ENCODE peak calls at places on chromosomes 16 and 17, in seven cellular contexts. J, O, D, C, B, M and W are unnamed samples.

GRCh38 chr16:87560428-87561199 is 41.7 kb upstream of the JPH3 start:
- DNase-seq in J (no peak), D (no peak), O (no peak), M (peak; percentile 19), B (no peak), C (no peak), W (no peak)

GRCh38 chr16:78985736-78986605 is 614.6 kb downstream of the MAF start:
- DNase-seq in J (no peak), B (no peak), D (no peak), C (no peak), M (no peak), O (no peak), W (no peak)

GRCh38 chr16:72291531-72291981 is 119.6 kb upstream of the PMFBP1 start:
- DNase-seq in J (no peak), M (no peak), C (no peak), D (no peak), B (no peak), O (peak; percentile 70), W (no peak)

GRCh38 chr17:28661635-28662526 is at the start of the genes SDF2 and SUPT6H:
- DNase-seq in B (peak; percentile 96), D (peak; percentile 85), O (no peak), C (peak; percentile 90), M (peak; percentile 95), J (peak; percentile 93), W (peak; percentile 68)

GRCh38 chr16:88437367-88437964 is 15.6 kb upstream of the ZFPM1 start:
- DNase-seq in M (no peak), C (peak; percentile 52), B (peak; percentile 51), J (no peak), O (no peak), D (no peak), W (peak; percentile 31)

GRCh38 chr16:17159616-17160015 is 311.1 kb downstream of the XYLT1 start:
- DNase-seq in C (no peak), M (no peak), D (no peak), J (no peak), O (no peak), B (no peak), W (no peak)

GRCh38 chr16:66275795-66276428 is 90.6 kb upstream of the CDH5 start:
- DNase-seq in O (no peak), J (peak; percentile 33), B (no peak), C (no peak), M (no peak), D (no peak), W (peak; percentile 6)

GRCh38 chr17:57577751-57578607 is 167.1 kb downstream of the CCDC182 start:
- DNase-seq in B (no peak), J (peak; percentile 55), C (no peak), D (no peak), M (no peak), O (peak; percentile 38), W (no peak)

GRCh38 chr16:83581082-83581481 is 226.7 kb upstream of the HSBP1 start:
- DNase-seq in D (no peak), C (no peak), J (no peak), B (no peak), M (no peak), O (no peak), W (no peak)

GRCh38 chr16:87114832-87115231 is 202.4 kb downstream of the C16orf95 start:
- DNase-seq in M (no peak), D (no peak), C (no peak), B (no peak), J (no peak), O (no peak), W (no peak)

GRCh38 chr16:14405611-14406537 is 224.2 kb downstream of the PARN start:
- DNase-seq in C (peak; percentile 0), D (peak; percentile 19), M (no peak), J (no peak), B (no peak), O (no peak), W (no peak)

GRCh38 chr16:14399397-14400284 is 230.4 kb downstream of the PARN start:
- DNase-seq in C (no peak), O (no peak), M (peak; percentile 29), B (no peak), D (no peak), J (peak; percentile 56), W (peak; percentile 48)

GRCh38 chr16:14401839-14402115 is 228.3 kb downstream of the PARN start:
- DNase-seq in D (no peak), M (no peak), B (no peak), O (no peak), C (no peak), J (no peak), W (no peak)

GRCh38 chr16:14398014-14398717 is 231.9 kb downstream of the PARN start:
- DNase-seq in C (no peak), M (no peak), O (no peak), D (no peak), J (no peak), B (no peak), W (no peak)

GRCh38 chr16:14400285-14400977 is 229.6 kb downstream of the PARN start:
- DNase-seq in J (no peak), C (no peak), B (no peak), O (no peak), D (no peak), M (no peak), W (no peak)
- H3K27ac ChIP-seq in J (no peak overlapping the region), C (no peak overlapping the region), B (no peak overlapping the region), O (peak overlapping the region; percentile 87), D (no peak overlapping the region), M (peak overlapping the region; percentile 50), W (no peak overlapping the region)

DNA sequence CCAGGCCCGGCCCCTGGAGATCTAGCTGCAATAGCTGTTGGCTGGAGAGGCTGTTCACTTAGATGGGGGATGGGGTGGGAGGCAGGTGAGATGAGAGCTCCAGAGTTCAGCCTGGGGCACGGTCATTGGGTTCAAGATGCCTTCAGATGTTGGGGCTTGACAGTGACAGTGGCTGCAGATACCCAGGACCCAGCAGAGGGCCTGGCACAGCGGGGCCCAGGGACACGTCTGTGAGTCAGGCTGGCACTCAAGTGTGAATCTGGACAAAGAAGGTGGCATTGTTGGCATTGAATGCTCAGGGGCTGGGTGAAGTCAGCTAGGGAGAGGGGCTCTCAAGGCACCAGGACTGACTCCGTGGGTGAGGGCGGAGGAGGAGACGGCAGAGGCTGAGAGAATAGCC is 328.1 kb downstream of the SEC14L1 start:
- DNase-seq in O (no peak), M (no peak), J (no peak), C (no peak), B (no peak), D (no peak), W (no peak)
- H3K27ac ChIP-seq in O (no peak overlapping the region), M (peak overlapping the region; percentile 93), J (no peak overlapping the region), C (no peak overlapping the region), B (peak overlapping the region; percentile 47), D (peak overlapping the region; percentile 85), W (no peak overlapping the region)

GRCh38 chr17:60904582-60904981 is 226.9 kb downstream of the BCAS3 start:
- DNase-seq in C (no peak), D (no peak), J (no peak), M (no peak), O (no peak), B (no peak), W (no peak)
- H3K27ac ChIP-seq in C (no peak overlapping the region), D (no peak overlapping the region), J (no peak overlapping the region), M (no peak overlapping the region), O (no peak overlapping the region), B (no peak overlapping the region), W (no peak overlapping the region)

DNA sequence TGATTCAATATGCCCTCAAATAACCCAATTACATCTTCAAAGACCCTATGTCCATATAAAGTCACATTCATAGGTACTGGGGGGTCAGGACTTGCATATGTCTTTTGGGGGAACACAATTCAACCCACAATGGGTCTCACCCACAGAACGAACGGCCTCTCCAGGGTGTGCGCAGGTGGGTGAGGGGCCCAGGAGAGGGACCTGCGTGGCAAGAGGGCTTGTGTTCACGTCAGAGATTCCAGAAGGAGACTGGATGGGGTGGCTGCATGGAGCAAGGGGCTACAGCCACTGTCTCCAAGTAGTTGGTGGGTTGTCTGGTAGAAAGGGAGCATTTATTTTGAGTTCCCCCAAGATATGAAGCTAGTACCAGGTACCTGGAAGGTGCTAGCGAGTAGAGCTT is 212.2 kb downstream of the SEC14L1 start:
- DNase-seq in C (no peak), B (no peak), J (no peak), M (no peak), D (no peak), O (no peak), W (no peak)
- H3K27ac ChIP-seq in C (no peak overlapping the region), B (no peak overlapping the region), J (no peak overlapping the region), M (no peak overlapping the region), D (no peak overlapping the region), O (peak overlapping the region; percentile 39), W (no peak overlapping the region)

GRCh38 chr16:15970743-15971434 is 21.5 kb downstream of the ABCC1 start:
- DNase-seq in B (no peak), D (no peak), C (no peak), J (no peak), M (no peak), O (no peak), W (no peak)

GRCh38 chr16:15972046-15972868 is 22.8 kb downstream of the ABCC1 start:
- DNase-seq in J (no peak), O (no peak), C (no peak), D (no peak), M (no peak), B (no peak), W (no peak)

GRCh38 chr16:15973460-15973859 is 24.0 kb downstream of the ABCC1 start:
- DNase-seq in M (no peak), B (no peak), C (no peak), D (no peak), J (no peak), O (no peak), W (no peak)

GRCh38 chr16:15970202-15970601 is 20.8 kb downstream of the ABCC1 start:
- DNase-seq in O (no peak), B (no peak), C (no peak), J (no peak), D (no peak), M (no peak), W (no peak)

DNA sequence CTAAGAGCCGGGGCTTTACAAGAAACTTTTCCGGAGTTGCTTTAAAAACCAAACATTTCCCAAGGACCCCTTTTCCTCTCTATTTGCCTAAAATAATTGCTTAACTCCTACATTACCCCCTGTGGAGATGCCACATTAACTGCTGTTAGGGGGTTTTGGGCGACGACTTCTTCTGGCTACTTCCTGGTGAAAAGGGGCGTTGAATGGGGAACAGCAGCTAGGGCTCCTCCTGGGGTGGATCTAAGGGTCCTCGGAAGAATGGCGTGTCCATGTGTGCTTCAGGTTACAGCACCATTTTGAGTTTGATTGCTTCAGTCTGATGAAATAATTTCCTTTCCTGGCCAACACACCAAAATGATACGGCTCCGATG is 22.0 kb downstream of the ABCC1 start:
- DNase-seq in C (no peak), O (no peak), M (no peak), B (no peak), D (no peak), J (no peak), W (no peak)
- H3K27ac ChIP-seq in C (no peak overlapping the region), O (peak overlapping the region; percentile 82), M (no peak overlapping the region), B (no peak overlapping the region), D (no peak overlapping the region), J (no peak overlapping the region), W (no peak overlapping the region)